ENCODE peak calls at places on chromosomes 1 and 21, in four cellular contexts. F is fibroblast of lung, Q is HepG2, E is H9. H is an unnamed sample.
A peak's percentile ranks its signal among the peaks of the same experiment; 100 is the strongest.

GRCh38 chr1:85502625-85503083 is 37.7 kb upstream of the DDAH1 start:
- DNase-seq in E (peak; percentile 72), Q (peak; percentile 70), F (peak; percentile 65), H (no peak)

GRCh38 chr1:240234477-240235225 is 143.0 kb downstream of the FMN2 start:
- DNase-seq in E (no peak), F (peak; percentile 83), Q (no peak), H (no peak)

GRCh38 chr1:109441105-109441504 is 14.9 kb upstream of the PSMA5 start:
- DNase-seq in F (no peak), Q (peak; percentile 70), E (no peak), H (no peak)

GRCh38 chr1:46492269-46492853 is 2.7 kb downstream of the DMBX1 start:
- DNase-seq in E (no peak), F (no peak), Q (no peak), H (peak; percentile 71)

GRCh38 chr1:36023098-36023769 is 60.7 kb upstream of the TEKT2 start:
- DNase-seq in F (no peak), E (no peak), Q (no peak), H (no peak)

GRCh38 chr1:244154528-244154881 is 103.4 kb downstream of the ZBTB18 start:
- DNase-seq in E (no peak), Q (no peak), F (no peak), H (no peak)

GRCh38 chr1:66564250-66564649 is 30.3 kb downstream of the SGIP1 start:
- DNase-seq in Q (peak; percentile 46), E (no peak), F (peak; percentile 98), H (no peak)

GRCh38 chr1:183609313-183609712 is 19.1 kb upstream of the NCF2 start:
- DNase-seq in Q (peak; percentile 43), F (peak; percentile 65), E (no peak), H (peak; percentile 63)

GRCh38 chr1:150210741-150211140 is 25.2 kb downstream of the ANP32E start:
- DNase-seq in Q (no peak), E (no peak), F (no peak), H (no peak)

GRCh38 chr1:67743072-67743725 is 58.2 kb downstream of the GADD45A start:
- DNase-seq in E (no peak), F (no peak), Q (no peak), H (no peak)

GRCh38 chr1:82227286-82227685 is 426.6 kb downstream of the ADGRL2 start:
- DNase-seq in E (no peak), F (peak; percentile 27), Q (no peak), H (no peak)

GRCh38 chr1:149885364-149886111 is 13.8 kb upstream of the BOLA1 start:
- DNase-seq in F (peak; percentile 82), E (peak; percentile 79), Q (peak; percentile 88), H (peak; percentile 87)

GRCh38 chr1:235411489-235412486 is 44.6 kb downstream of the TBCE start:
- DNase-seq in Q (peak; percentile 80), F (peak; percentile 15), E (no peak), H (no peak)

GRCh38 chr1:86515597-86515996 is 31.3 kb upstream of the CLCA4 start:
- DNase-seq in F (no peak), E (peak; percentile 67), Q (peak; percentile 50), H (no peak)

GRCh38 chr1:51331206-51332100 is 1.1 kb upstream of the TTC39A start:
- DNase-seq in E (peak; percentile 75), F (peak; percentile 55), Q (peak; percentile 62), H (peak; percentile 92)

GRCh38 chr1:15455522-15455921 is 1.0 kb upstream of the CELA2A start:
- DNase-seq in E (no peak), F (peak; percentile 38), Q (no peak), H (peak; percentile 50)

GRCh38 chr1:191588905-191589304 is 569.4 kb upstream of the RGS18 start:
- DNase-seq in E (no peak), Q (no peak), F (no peak), H (no peak)

GRCh38 chr21:32756096-32756495 is 15.5 kb downstream of the PAXBP1 start:
- DNase-seq in F (no peak), Q (no peak), E (no peak), H (no peak)

GRCh38 chr1:111538343-111539035 is 35.1 kb upstream of the ADORA3 start:
- DNase-seq in E (no peak), Q (peak; percentile 59), F (peak; percentile 75), H (peak; percentile 74)

GRCh38 chr1:163331116-163331515 is 9.4 kb downstream of the NUF2 start:
- DNase-seq in F (no peak), Q (no peak), E (no peak), H (no peak)

GRCh38 chr1:48741380-48741779 is 35.3 kb downstream of the BEND5 start:
- DNase-seq in Q (no peak), F (no peak), E (no peak), H (no peak)

GRCh38 chr21:25837545-25838263 is 102.9 kb downstream of the GABPA start:
- DNase-seq in F (peak; percentile 93), E (no peak), Q (no peak), H (no peak)
- H3K79me2 ChIP-seq in F (no peaks in the 10 kb centered on the region), E (no peaks in the 10 kb centered on the region), Q (no peaks in the 10 kb centered on the region), H (no peaks in the 10 kb centered on the region)

GRCh38 chr1:185053204-185053603 is 7.8 kb downstream of the RNF2 start:
- DNase-seq in F (no peak), E (no peak), Q (no peak), H (no peak)
- H3K79me2 ChIP-seq in F (peaks cover 46% of the 10 kb centered on the region), E (peaks cover 52% of the 10 kb centered on the region), Q (peaks cover 64% of the 10 kb centered on the region), H (peaks cover 84% of the 10 kb centered on the region)

GRCh38 chr1:160251687-160252526 is 10.4 kb downstream of the DCAF8 start:
- DNase-seq in Q (peak; percentile 81), E (peak; percentile 52), F (peak; percentile 60), H (peak; percentile 73)
- H3K79me2 ChIP-seq in Q (peaks cover 28% of the 10 kb centered on the region), E (peaks cover 6% of the 10 kb centered on the region), F (peaks cover 9% of the 10 kb centered on the region), H (peaks cover 51% of the 10 kb centered on the region)

GRCh38 chr1:38858833-38859560 is 575 bp downstream of the RRAGC start:
- DNase-seq in E (no peak), Q (peak; percentile 39), F (peak; percentile 72), H (peak; percentile 92)
- H3K79me2 ChIP-seq in E (peaks cover 2% of the 10 kb centered on the region), Q (peaks cover 49% of the 10 kb centered on the region), F (peaks cover 46% of the 10 kb centered on the region), H (peaks cover 90% of the 10 kb centered on the region)

DNA sequence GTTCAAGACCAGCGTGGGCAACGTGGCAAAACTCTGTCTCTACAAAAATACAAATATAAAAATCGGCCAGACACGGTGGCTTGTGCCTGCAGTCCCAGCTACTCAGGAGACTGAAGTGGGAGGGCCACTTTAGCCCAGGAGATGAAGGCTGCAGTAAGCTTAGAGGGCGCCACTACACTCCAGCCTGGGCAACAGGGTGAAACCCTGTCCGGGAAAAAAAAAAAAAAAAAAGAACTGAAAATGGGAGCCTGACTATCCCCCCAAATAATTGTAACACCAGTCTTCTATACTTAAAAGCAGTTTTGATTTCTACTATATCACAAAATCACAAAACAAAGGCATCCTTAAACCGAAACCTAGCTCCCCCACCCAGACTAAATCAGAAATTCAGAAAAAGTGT is 60.3 kb downstream of the CDC42BPA start:
- DNase-seq in E (peak; percentile 56), F (no peak), Q (no peak), H (no peak)
- H3K79me2 ChIP-seq in E (peaks cover 6% of the 10 kb centered on the region), F (peaks cover 25% of the 10 kb centered on the region), Q (peaks cover 11% of the 10 kb centered on the region), H (peaks cover 75% of the 10 kb centered on the region)

GRCh38 chr1:113394043-113394862 is 3.9 kb downstream of the MAGI3 start:
- DNase-seq in F (no peak), E (no peak), Q (peak; percentile 72), H (no peak)

GRCh38 chr1:113399063-113399583 is 8.8 kb downstream of the MAGI3 start:
- DNase-seq in Q (no peak), F (no peak), E (no peak), H (no peak)

GRCh38 chr1:113396585-113396984 is 6.3 kb downstream of the MAGI3 start:
- DNase-seq in F (peak; percentile 89), Q (no peak), E (no peak), H (peak; percentile 35)

GRCh38 chr1:113394863-113395259 is 4.5 kb downstream of the MAGI3 start:
- DNase-seq in Q (no peak), F (no peak), E (no peak), H (no peak)

GRCh38 chr1:113396102-113396501 is 5.8 kb downstream of the MAGI3 start:
- DNase-seq in E (no peak), Q (no peak), F (no peak), H (no peak)
- H3K79me2 ChIP-seq in E (no peaks in the 10 kb centered on the region), Q (peaks cover 97% of the 10 kb centered on the region), F (peaks cover 19% of the 10 kb centered on the region), H (peaks cover 39% of the 10 kb centered on the region)

DNA sequence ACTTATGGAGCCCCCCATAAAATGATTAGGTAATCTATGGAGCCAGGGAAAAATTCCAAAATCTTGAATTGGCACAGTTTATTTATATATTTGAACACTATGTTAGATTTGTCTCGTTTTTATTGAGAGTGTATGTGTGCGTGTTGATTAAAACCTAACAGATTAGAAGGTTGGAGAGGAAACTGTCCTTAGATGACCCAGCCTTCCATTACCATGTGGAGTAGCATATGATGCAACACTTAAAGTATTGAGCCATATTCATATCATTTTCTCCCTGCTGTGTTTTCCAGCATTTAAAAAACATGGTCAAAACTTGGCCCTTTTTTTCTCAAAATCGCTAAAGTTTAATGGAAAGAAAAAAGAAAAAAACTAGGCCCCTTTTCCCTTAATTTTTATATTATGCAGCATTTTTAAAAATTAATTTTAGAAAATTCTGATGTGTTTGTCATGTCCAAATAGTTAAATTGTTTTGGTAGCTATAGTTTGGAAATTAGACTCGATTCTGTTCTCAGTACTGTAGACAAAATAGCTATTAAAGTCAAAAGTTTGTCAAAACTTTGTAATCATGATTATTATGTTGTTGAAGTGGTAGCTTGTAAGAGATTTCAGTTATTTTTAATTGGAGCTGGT is 2.3 kb downstream of the LRRC8D start:
- DNase-seq in E (no peak), Q (no peak), F (no peak), H (peak; percentile 80)
- H3K79me2 ChIP-seq in E (peaks cover 11% of the 10 kb centered on the region), Q (peaks cover 75% of the 10 kb centered on the region), F (no peaks in the 10 kb centered on the region), H (no peaks in the 10 kb centered on the region)

DNA sequence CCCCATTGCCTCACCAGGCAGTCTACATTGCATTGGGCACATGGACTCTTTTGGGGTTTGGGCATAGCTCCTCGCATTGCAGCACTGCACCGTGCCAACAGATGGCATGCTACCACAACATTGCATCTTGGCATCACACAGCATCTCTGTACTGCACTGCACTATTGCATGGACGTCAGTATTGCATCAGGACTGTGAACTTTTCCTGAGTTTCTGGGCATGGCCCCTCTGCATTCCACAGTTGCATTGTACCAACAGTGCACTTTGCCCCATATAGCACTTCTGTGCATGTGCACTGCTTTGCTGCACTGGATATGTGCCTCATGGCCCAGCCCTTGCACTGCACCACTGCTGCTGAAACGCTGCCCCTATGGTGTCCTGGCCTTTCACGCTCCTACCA is 9.6 kb downstream of the PTPRU start:
- DNase-seq in Q (peak; percentile 51), F (peak; percentile 45), E (no peak), H (peak; percentile 93)
- H3K79me2 ChIP-seq in Q (peaks cover 29% of the 10 kb centered on the region), F (no peaks in the 10 kb centered on the region), E (no peaks in the 10 kb centered on the region), H (no peaks in the 10 kb centered on the region)

DNA sequence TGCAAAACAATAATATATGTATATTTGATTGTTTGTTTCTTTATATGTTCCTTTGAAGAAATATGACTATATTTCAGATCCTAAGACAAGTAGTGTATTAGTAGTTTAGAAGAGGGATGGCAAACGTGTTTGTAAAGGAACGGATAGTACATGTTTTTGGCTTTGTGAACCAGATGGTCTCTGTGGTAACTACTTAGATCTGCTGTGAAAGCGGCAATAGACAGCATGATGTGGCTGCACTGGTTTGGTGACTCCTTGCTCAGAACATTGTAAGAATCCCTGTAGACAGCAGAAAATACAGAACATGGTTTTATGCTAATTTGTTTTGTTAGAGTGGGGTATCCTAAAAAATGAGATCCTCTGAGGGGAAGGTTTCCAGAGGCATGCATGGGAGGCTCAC is 3.1 kb downstream of the ACADM start:
- DNase-seq in F (no peak), Q (no peak), E (no peak), H (peak; percentile 45)
- H3K79me2 ChIP-seq in F (peaks cover 22% of the 10 kb centered on the region), Q (peaks cover 42% of the 10 kb centered on the region), E (peaks cover 2% of the 10 kb centered on the region), H (peaks cover 41% of the 10 kb centered on the region)